ENCODE peak calls at places on chromosomes 16 and 17, in five cellular contexts. A is NCI-H1048, V is AG09319, C is GM12892, P is M059J. O is an unnamed sample.

GRCh38 chr17:76243826-76244679 is 3.8 kb upstream of the RNF157 start:
- DNase-seq in A (no peak), V (no peak), C (no peak), P (no peak), O (no peak)

GRCh38 chr16:88901718-88902337 is 35.4 kb upstream of the PABPN1L start:
- DNase-seq in A (no peak), V (no peak), C (no peak), P (no peak), O (no peak)

GRCh38 chr17:38749222-38750043 is 1.3 kb upstream of the PCGF2 start:
- DNase-seq in A (no peak), V (peak; percentile 43), C (no peak), P (peak; percentile 87), O (peak; percentile 92)

GRCh38 chr16:51193879-51194278 is 42.8 kb upstream of the SALL1 start:
- DNase-seq in A (no peak), V (no peak), C (no peak), P (no peak), O (no peak)

GRCh38 chr16:53484542-53484941 is 18.5 kb downstream of the AKTIP start:
- DNase-seq in A (no peak), V (no peak), C (no peak), P (no peak), O (no peak)

GRCh38 chr17:8799001-8799850 is at the start of gene MFSD6L:
- DNase-seq in A (no peak), V (no peak), C (no peak), P (no peak), O (no peak)

GRCh38 chr17:61827649-61828395 is 35.5 kb downstream of the BRIP1 start:
- DNase-seq in A (no peak), V (no peak), C (no peak), P (no peak), O (no peak)

GRCh38 chr17:30961213-30962188 is 9.3 kb upstream of the RNF135 start:
- DNase-seq in A (no peak), V (no peak), C (no peak), P (no peak), O (peak; percentile 10)

GRCh38 chr16:19583665-19584300 is 28.3 kb downstream of the VPS35L start:
- DNase-seq in A (no peak), V (no peak), C (no peak), P (peak; percentile 47), O (peak; percentile 56)

GRCh38 chr17:8048736-8049135 is 9.9 kb downstream of the ALOX15B start:
- DNase-seq in A (no peak), V (no peak), C (no peak), P (no peak), O (no peak)

GRCh38 chr17:2396568-2397246 is 4.2 kb downstream of the MNT start:
- DNase-seq in A (peak; percentile 93), V (peak; percentile 95), C (no peak), P (peak; percentile 98), O (peak; percentile 97)

GRCh38 chr17:44362964-44363612 is 565 bp downstream of the FAM171A2 start:
- DNase-seq in A (no peak), V (no peak), C (peak; percentile 67), P (no peak), O (no peak)

GRCh38 chr16:57472665-57473060 is 10.2 kb downstream of the POLR2C start:
- DNase-seq in A (no peak), V (no peak), C (no peak), P (peak; percentile 32), O (no peak)

GRCh38 chr17:81287741-81288430 is 7.2 kb downstream of the SLC38A10 start:
- DNase-seq in A (no peak), V (no peak), C (no peak), P (no peak), O (no peak)

GRCh38 chr17:78774956-78775571 is 7.0 kb downstream of the CYTH1 start:
- DNase-seq in A (no peak), V (no peak), C (no peak), P (no peak), O (no peak)

GRCh38 chr16:4315185-4316102 is at the start of gene GLIS2:
- DNase-seq in A (no peak), V (peak; percentile 78), C (no peak), P (peak; percentile 69), O (peak; percentile 58)

GRCh38 chr17:42780816-42781638 is 617 bp downstream of the WNK4 start:
- DNase-seq in A (no peak), V (no peak), C (no peak), P (no peak), O (no peak)

O was measured in HT1080.